ENCODE peak calls at places on chromosomes 5 and 9, in five cellular contexts. One of them, this sample, is unnamed.

GRCh38 chr5:78552729-78553341 is 95.7 kb downstream of the LHFPL2 start:
- DNase-seq in spleen: no peak
- DNase-seq in aorta: no peak
- DNase-seq in SK-N-SH: no peak
- DNase-seq in breast epithelium: no peak
- DNase-seq in this sample: no peak

GRCh38 chr5:6717687-6718086 is 4.5 kb downstream of the TENT4A start:
- DNase-seq in spleen: no peak
- DNase-seq in aorta: no peak
- DNase-seq in SK-N-SH: no peak
- DNase-seq in breast epithelium: peak; percentile 6
- DNase-seq in this sample: peak; percentile 38

GRCh38 chr5:142826741-142827492 is 56.7 kb downstream of the ARHGAP26 start:
- DNase-seq in spleen: no peak
- DNase-seq in aorta: peak; percentile 82
- DNase-seq in SK-N-SH: no peak
- DNase-seq in breast epithelium: peak; percentile 68
- DNase-seq in this sample: no peak

GRCh38 chr9:121736147-121736721 is 84.8 kb downstream of the DAB2IP start:
- DNase-seq in spleen: peak; percentile 83
- DNase-seq in aorta: peak; percentile 89
- DNase-seq in SK-N-SH: no peak
- DNase-seq in breast epithelium: peak; percentile 55
- DNase-seq in this sample: no peak

GRCh38 chr9:75803130-75803529 is 87.3 kb upstream of the PCSK5 start:
- DNase-seq in spleen: no peak
- DNase-seq in aorta: no peak
- DNase-seq in SK-N-SH: no peak
- DNase-seq in breast epithelium: no peak
- DNase-seq in this sample: no peak

GRCh38 chr5:71786337-71787060 is 67.4 kb downstream of the CARTPT start:
- DNase-seq in spleen: no peak
- DNase-seq in aorta: no peak
- DNase-seq in SK-N-SH: no peak
- DNase-seq in breast epithelium: no peak
- DNase-seq in this sample: no peak

GRCh38 chr9:99103909-99104458 is 929 bp upstream of the TGFBR1 start:
- DNase-seq in spleen: peak; percentile 83
- DNase-seq in aorta: no peak
- DNase-seq in SK-N-SH: no peak
- DNase-seq in breast epithelium: peak; percentile 35
- DNase-seq in this sample: no peak

GRCh38 chr5:71904852-71905251 is 185.8 kb downstream of the CARTPT start:
- DNase-seq in spleen: no peak
- DNase-seq in aorta: no peak
- DNase-seq in SK-N-SH: no peak
- DNase-seq in breast epithelium: no peak
- DNase-seq in this sample: no peak

GRCh38 chr5:140041492-140042421 is 1.3 kb downstream of the NRG2 start:
- DNase-seq in spleen: peak; percentile 82
- DNase-seq in aorta: peak; percentile 80
- DNase-seq in SK-N-SH: peak; percentile 83
- DNase-seq in breast epithelium: peak; percentile 46
- DNase-seq in this sample: peak; percentile 82

GRCh38 chr9:125493861-125494554 is 213.0 kb downstream of the MAPKAP1 start:
- DNase-seq in spleen: no peak
- DNase-seq in aorta: no peak
- DNase-seq in SK-N-SH: no peak
- DNase-seq in breast epithelium: no peak
- DNase-seq in this sample: no peak
- H3K27ac ChIP-seq in spleen: no peak overlapping the region
- H3K27ac ChIP-seq in aorta: no peak overlapping the region
- H3K27ac ChIP-seq in SK-N-SH: no peak overlapping the region
- H3K27ac ChIP-seq in breast epithelium: no peak overlapping the region
- H3K27ac ChIP-seq in this sample: no peak overlapping the region

GRCh38 chr9:133740891-133741290 is 2.7 kb upstream of the SARDH start:
- DNase-seq in spleen: no peak
- DNase-seq in aorta: no peak
- DNase-seq in SK-N-SH: no peak
- DNase-seq in breast epithelium: no peak
- DNase-seq in this sample: peak; percentile 23
- H3K4me1 ChIP-seq in spleen: no peaks in the 10 kb centered on the region
- H3K4me1 ChIP-seq in aorta: no peaks in the 10 kb centered on the region
- H3K4me1 ChIP-seq in SK-N-SH: peaks cover 3% of the 10 kb centered on the region
- H3K4me1 ChIP-seq in breast epithelium: peaks cover 7% of the 10 kb centered on the region
- H3K4me1 ChIP-seq in this sample: no peaks in the 10 kb centered on the region

GRCh38 chr9:123551636-123552203 is 195.7 kb downstream of the CRB2 start:
- DNase-seq in spleen: no peak
- DNase-seq in aorta: no peak
- DNase-seq in SK-N-SH: no peak
- DNase-seq in breast epithelium: no peak
- DNase-seq in this sample: no peak

GRCh38 chr9:123552530-123552929 is 196.5 kb downstream of the CRB2 start:
- DNase-seq in spleen: no peak
- DNase-seq in aorta: no peak
- DNase-seq in SK-N-SH: no peak
- DNase-seq in breast epithelium: no peak
- DNase-seq in this sample: no peak

GRCh38 chr9:123556464-123557435 is 200.8 kb downstream of the CRB2 start:
- DNase-seq in spleen: peak; percentile 54
- DNase-seq in aorta: no peak
- DNase-seq in SK-N-SH: no peak
- DNase-seq in breast epithelium: no peak
- DNase-seq in this sample: no peak

GRCh38 chr9:123550797-123551196 is 194.8 kb downstream of the CRB2 start:
- DNase-seq in spleen: no peak
- DNase-seq in aorta: no peak
- DNase-seq in SK-N-SH: peak; percentile 37
- DNase-seq in breast epithelium: no peak
- DNase-seq in this sample: no peak

GRCh38 chr9:123555612-123556011 is 199.6 kb downstream of the CRB2 start:
- DNase-seq in spleen: no peak
- DNase-seq in aorta: no peak
- DNase-seq in SK-N-SH: no peak
- DNase-seq in breast epithelium: no peak
- DNase-seq in this sample: no peak
- H3K36me3 ChIP-seq in spleen: no peaks in the 10 kb centered on the region
- H3K36me3 ChIP-seq in aorta: peaks cover 6% of the 10 kb centered on the region
- H3K36me3 ChIP-seq in SK-N-SH: no peaks in the 10 kb centered on the region
- H3K36me3 ChIP-seq in breast epithelium: no peaks in the 10 kb centered on the region
- H3K36me3 ChIP-seq in this sample: no peaks in the 10 kb centered on the region

GRCh38 chr9:6557883-6558282 is 87.6 kb downstream of the GLDC start:
- DNase-seq in spleen: no peak
- DNase-seq in aorta: no peak
- DNase-seq in SK-N-SH: peak; percentile 69
- DNase-seq in breast epithelium: no peak
- DNase-seq in this sample: no peak

GRCh38 chr9:6551126-6551525 is 94.4 kb downstream of the GLDC start:
- DNase-seq in spleen: no peak
- DNase-seq in aorta: no peak
- DNase-seq in SK-N-SH: no peak
- DNase-seq in breast epithelium: no peak
- DNase-seq in this sample: no peak

GRCh38 chr9:6552738-6553121 is 92.8 kb downstream of the GLDC start:
- DNase-seq in spleen: no peak
- DNase-seq in aorta: no peak
- DNase-seq in SK-N-SH: no peak
- DNase-seq in breast epithelium: no peak
- DNase-seq in this sample: no peak

GRCh38 chr9:6549106-6549505 is 96.4 kb downstream of the GLDC start:
- DNase-seq in spleen: no peak
- DNase-seq in aorta: no peak
- DNase-seq in SK-N-SH: peak; percentile 45
- DNase-seq in breast epithelium: no peak
- DNase-seq in this sample: no peak

GRCh38 chr9:6552033-6552737 is 93.3 kb downstream of the GLDC start:
- DNase-seq in spleen: no peak
- DNase-seq in aorta: no peak
- DNase-seq in SK-N-SH: peak; percentile 27
- DNase-seq in breast epithelium: no peak
- DNase-seq in this sample: no peak
- H3K27ac ChIP-seq in spleen: no peak overlapping the region
- H3K27ac ChIP-seq in aorta: no peak overlapping the region
- H3K27ac ChIP-seq in SK-N-SH: peak overlapping the region; percentile 64
- H3K27ac ChIP-seq in breast epithelium: no peak overlapping the region
- H3K27ac ChIP-seq in this sample: peak overlapping the region; percentile 56

DNA sequence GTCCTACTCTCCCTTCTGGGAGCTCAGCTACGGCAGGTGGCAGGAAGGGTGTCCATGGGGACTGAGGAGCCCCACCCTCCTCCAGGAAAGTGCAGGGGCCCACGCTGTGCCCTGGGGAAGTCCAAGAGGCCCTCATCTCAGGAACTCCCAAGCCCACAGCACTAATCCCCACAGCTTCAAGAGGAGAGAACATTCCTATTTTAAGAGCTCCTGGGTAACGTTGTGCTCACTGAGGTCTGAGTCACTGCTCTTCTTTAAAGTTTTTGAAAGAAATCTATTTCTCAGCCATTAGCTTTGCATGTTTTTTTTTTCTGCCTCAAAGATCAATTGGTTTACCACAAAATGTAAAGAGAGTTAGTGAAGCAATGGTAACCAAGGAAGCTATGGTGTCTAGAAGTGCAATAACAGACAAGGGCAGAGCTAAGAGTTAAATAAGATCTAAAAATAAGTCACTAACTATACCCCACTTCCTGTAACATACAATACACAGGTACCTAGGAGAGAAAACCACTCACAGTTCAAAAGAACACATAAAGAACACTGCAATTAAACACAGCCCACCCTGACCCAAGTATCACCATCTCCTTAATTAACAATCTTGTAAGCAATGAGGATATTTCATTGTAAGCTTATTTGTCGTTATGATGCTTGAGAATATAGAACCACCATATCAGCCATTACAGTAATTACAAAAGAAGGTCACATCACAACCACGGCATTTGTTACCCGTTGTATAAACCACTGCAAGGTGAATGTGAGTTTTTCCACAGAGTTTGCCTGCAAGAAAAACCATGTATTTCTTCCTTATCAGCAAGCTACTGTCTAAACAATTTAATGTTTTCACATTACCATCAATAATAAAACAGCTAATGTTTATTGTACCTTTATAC is 382.3 kb upstream of the SLC30A5 start:
- DNase-seq in spleen: no peak
- DNase-seq in aorta: no peak
- DNase-seq in SK-N-SH: no peak
- DNase-seq in breast epithelium: no peak
- DNase-seq in this sample: no peak
- H3K4me1 ChIP-seq in spleen: peaks cover 8% of the 10 kb centered on the region
- H3K4me1 ChIP-seq in aorta: peaks cover 3% of the 10 kb centered on the region
- H3K4me1 ChIP-seq in SK-N-SH: no peaks in the 10 kb centered on the region
- H3K4me1 ChIP-seq in breast epithelium: no peaks in the 10 kb centered on the region
- H3K4me1 ChIP-seq in this sample: no peaks in the 10 kb centered on the region

GRCh38 chr5:128091579-128091978 is 8.0 kb downstream of the SLC12A2 start:
- DNase-seq in spleen: no peak
- DNase-seq in aorta: no peak
- DNase-seq in SK-N-SH: no peak
- DNase-seq in breast epithelium: no peak
- DNase-seq in this sample: no peak
- H3K36me3 ChIP-seq in spleen: no peaks in the 10 kb centered on the region
- H3K36me3 ChIP-seq in aorta: no peaks in the 10 kb centered on the region
- H3K36me3 ChIP-seq in SK-N-SH: peaks cover 6% of the 10 kb centered on the region
- H3K36me3 ChIP-seq in breast epithelium: no peaks in the 10 kb centered on the region
- H3K36me3 ChIP-seq in this sample: peaks cover under 1% of the 10 kb centered on the region

GRCh38 chr9:131774636-131775035 is 34.8 kb upstream of the RAPGEF1 start:
- DNase-seq in spleen: no peak
- DNase-seq in aorta: no peak
- DNase-seq in SK-N-SH: no peak
- DNase-seq in breast epithelium: no peak
- DNase-seq in this sample: no peak
- H3K27ac ChIP-seq in spleen: no peak overlapping the region
- H3K27ac ChIP-seq in aorta: no peak overlapping the region
- H3K27ac ChIP-seq in SK-N-SH: no peak overlapping the region
- H3K27ac ChIP-seq in breast epithelium: no peak overlapping the region
- H3K27ac ChIP-seq in this sample: no peak overlapping the region